ENCODE peak calls at places on chromosomes 12 and 14, in four cellular contexts. G is central memory CD4-positive, alpha-beta T cell; D is caudate nucleus; S is fibroblast of pulmonary artery. Y is an unnamed sample.

GRCh38 chr12:104513681-104514080 is 56.9 kb downstream of the CHST11 start:
- DNase-seq in G (no peak), D (no peak), S (no peak), Y (no peak)

GRCh38 chr14:64937821-64938193 is 4.7 kb downstream of the GPX2 start:
- DNase-seq in G (no peak), D (no peak), S (peak), Y (no peak)

GRCh38 chr14:102683399-102684275 is 91.2 kb downstream of the RCOR1 start:
- DNase-seq in G (no peak), D (no peak), S (no peak), Y (no peak)

GRCh38 chr12:125081427-125081826 is 16.2 kb downstream of the AACS start:
- DNase-seq in G (no peak), D (no peak), S (no peak), Y (no peak)

GRCh38 chr12:128920468-128920867 is 67.2 kb downstream of the GLT1D1 start:
- DNase-seq in G (no peak), D (no peak), S (peak), Y (no peak)

GRCh38 chr12:121001060-121001459 is 15.2 kb downstream of the C12orf43 start:
- DNase-seq in G (no peak), D (no peak), S (no peak), Y (no peak)

GRCh38 chr14:35387209-35387608 is 17.3 kb downstream of the NFKBIA start:
- DNase-seq in G (no peak), D (no peak), S (no peak), Y (peak)

GRCh38 chr12:88897723-88898122 is 317.5 kb upstream of the KITLG start:
- DNase-seq in G (no peak), D (no peak), S (peak), Y (peak)

GRCh38 chr12:76043377-76043776 is 11.8 kb upstream of the PHLDA1 start:
- DNase-seq in G (no peak), D (no peak), S (no peak), Y (no peak)

GRCh38 chr14:99822800-99823455 is 29.7 kb downstream of the EML1 start:
- DNase-seq in G (no peak), D (peak), S (no peak), Y (no peak)

GRCh38 chr12:100995201-100995600 is 200.6 kb downstream of the ANO4 start:
- DNase-seq in G (no peak), D (no peak), S (peak), Y (no peak)

GRCh38 chr12:112939761-112940357 is 1.6 kb downstream of the OAS3 start:
- DNase-seq in G (no peak), D (no peak), S (no peak), Y (no peak)

GRCh38 chr14:54650331-54651017 is 83.5 kb downstream of the SAMD4A start:
- DNase-seq in G (no peak), D (no peak), S (peak), Y (no peak)

GRCh38 chr12:119547016-119547415 is 46.6 kb upstream of the TMEM233 start:
- DNase-seq in G (no peak), D (no peak), S (no peak), Y (no peak)

GRCh38 chr12:18970603-18971002 is 158.9 kb upstream of the PLEKHA5 start:
- DNase-seq in G (no peak), D (no peak), S (no peak), Y (no peak)

GRCh38 chr12:18275974-18276373 is 14.7 kb downstream of the PIK3C2G start:
- DNase-seq in G (no peak), D (no peak), S (no peak), Y (no peak)

GRCh38 chr12:118371354-118372282 is 1.1 kb downstream of the TAOK3 start:
- DNase-seq in G (no peak), D (peak), S (no peak), Y (peak)

GRCh38 chr12:110669193-110669502 is 19.8 kb downstream of the HVCN1 start:
- DNase-seq in G (no peak), D (no peak), S (no peak), Y (no peak)

GRCh38 chr12:112937741-112938719 is at the start of gene OAS3:
- DNase-seq in G (peak), D (peak), S (peak), Y (no peak)

GRCh38 chr12:93813181-93813580 is 136.0 kb downstream of the CRADD start:
- DNase-seq in G (no peak), D (no peak), S (peak), Y (no peak)

GRCh38 chr12:102026728-102027127 is 35.1 kb downstream of the WASHC3 start:
- DNase-seq in G (no peak), D (no peak), S (no peak), Y (no peak)

GRCh38 chr12:71567562-71567961 is 96.1 kb downstream of the ZFC3H1 start:
- DNase-seq in G (no peak), D (peak), S (no peak), Y (peak)

GRCh38 chr14:75334191-75335051 is 55.8 kb downstream of the FOS start:
- DNase-seq in G (peak), D (peak), S (no peak), Y (no peak)

GRCh38 chr12:119006749-119007148 is 25.4 kb downstream of the SRRM4 start:
- DNase-seq in G (no peak), D (no peak), S (no peak), Y (peak)

GRCh38 chr12:124485371-124485770 is 82.0 kb downstream of the NCOR2 start:
- DNase-seq in G (no peak), D (no peak), S (no peak), Y (no peak)

GRCh38 chr12:67559751-67560150 is 88.8 kb upstream of the DYRK2 start:
- DNase-seq in G (no peak), D (no peak), S (no peak), Y (no peak)

GRCh38 chr12:128637616-128638606 is 185.8 kb downstream of the SLC15A4 start:
- DNase-seq in G (no peak), D (no peak), S (no peak), Y (no peak)

GRCh38 chr12:113237748-113238147 is 16.5 kb downstream of the TPCN1 start:
- DNase-seq in G (no peak), D (no peak), S (no peak), Y (no peak)

GRCh38 chr12:93020998-93021597 is 92.0 kb upstream of the EEA1 start:
- DNase-seq in G (no peak), D (no peak), S (no peak), Y (no peak)

GRCh38 chr12:131681257-131681620 is 29.7 kb upstream of the SFSWAP start:
- DNase-seq in G (no peak), D (no peak), S (no peak), Y (no peak)

GRCh38 chr14:97580923-97581495 is 783.8 kb downstream of the VRK1 start:
- DNase-seq in G (no peak), D (no peak), S (no peak), Y (no peak)

GRCh38 chr14:90281261-90281660 is 24.9 kb downstream of the PSMC1 start:
- DNase-seq in G (no peak), D (no peak), S (peak), Y (no peak)

GRCh38 chr12:105418821-105419291 is 88.4 kb downstream of the C12orf75 start:
- DNase-seq in G (no peak), D (no peak), S (no peak), Y (no peak)

GRCh38 chr12:12951504-12951903 is 466 bp downstream of the GPRC5D start:
- DNase-seq in G (no peak), D (no peak), S (no peak), Y (no peak)

GRCh38 chr12:77133566-77133965 is 68.2 kb upstream of the E2F7 start:
- DNase-seq in G (no peak), D (no peak), S (peak), Y (no peak)

GRCh38 chr14:103540816-103541493 is 12.0 kb downstream of the TRMT61A start:
- DNase-seq in G (no peak), D (no peak), S (no peak), Y (no peak)

Y was measured in SK-N-DZ.